ENCODE peak calls at places on chromosomes 4 and X, in nine cellular contexts. B, U, O, A, L, T, W, D and C are unnamed samples.

GRCh38 chrX:107654778-107655761 is 26.8 kb downstream of the PRPS1 start:
- DNase-seq in B (peak), U (peak), O (peak), A (peak), L (peak), T (peak), W (peak), D (peak), C (peak)

GRCh38 chr4:170854097-170854496 is 764.3 kb upstream of the AADAT start:
- DNase-seq in B (no peak), U (no peak), O (no peak), A (no peak), L (no peak), T (no peak), W (no peak), D (no peak), C (no peak)

GRCh38 chr4:111136438-111136837 is 513.6 kb upstream of the PITX2 start:
- DNase-seq in B (peak), U (peak), O (no peak), A (no peak), L (no peak), T (no peak), W (peak), D (no peak), C (no peak)

GRCh38 chr4:110778526-110778925 is 155.6 kb upstream of the PITX2 start:
- DNase-seq in B (peak), U (no peak), O (no peak), A (no peak), L (no peak), T (no peak), W (no peak), D (no peak), C (peak)

GRCh38 chrX:1108451-1109445 is 103.7 kb downstream of the CRLF2 start:
- DNase-seq in B (no peak), U (no peak), O (no peak), A (no peak), L (no peak), T (no peak), W (peak), D (no peak), C (no peak)

GRCh38 chrX:155505296-155505695 is 46.9 kb upstream of the F8A3 start:
- DNase-seq in B (no peak), U (no peak), O (no peak), A (no peak), L (no peak), T (no peak), W (no peak), D (no peak), C (no peak)

GRCh38 chr4:108224628-108225053 is 55.9 kb upstream of the LEF1 start:
- DNase-seq in B (no peak), U (no peak), O (no peak), A (no peak), L (no peak), T (no peak), W (no peak), D (no peak), C (peak)

GRCh38 chr4:67634741-67635140 is 66.2 kb downstream of the UBA6 start:
- DNase-seq in B (no peak), U (no peak), O (no peak), A (no peak), L (no peak), T (no peak), W (no peak), D (no peak), C (no peak)

GRCh38 chr4:136319789-136320470 is 1212.4 kb downstream of the PCDH18 start:
- DNase-seq in B (peak), U (no peak), O (no peak), A (peak), L (no peak), T (no peak), W (no peak), D (no peak), C (no peak)

GRCh38 chrX:102599084-102599949 is at the start of gene ARMCX5:
- DNase-seq in B (peak), U (peak), O (peak), A (peak), L (peak), T (peak), W (peak), D (peak), C (peak)

GRCh38 chrX:155143959-155144548 is 72.2 kb upstream of the VBP1 start:
- DNase-seq in B (no peak), U (no peak), O (no peak), A (no peak), L (no peak), T (no peak), W (peak), D (no peak), C (no peak)

GRCh38 chr4:107220976-107221375 is 184.9 kb upstream of the DKK2 start:
- DNase-seq in B (no peak), U (no peak), O (no peak), A (no peak), L (no peak), T (no peak), W (no peak), D (no peak), C (peak)

GRCh38 chr4:22490718-22491330 is 25.0 kb downstream of the ADGRA3 start:
- DNase-seq in B (no peak), U (no peak), O (no peak), A (no peak), L (no peak), T (no peak), W (no peak), D (no peak), C (no peak)

GRCh38 chr4:134139188-134139587 is 62.4 kb downstream of the PABPC4L start:
- DNase-seq in B (no peak), U (no peak), O (no peak), A (no peak), L (no peak), T (no peak), W (no peak), D (no peak), C (no peak)

GRCh38 chr4:152961041-152961751 is 25.1 kb downstream of the FHDC1 start:
- DNase-seq in B (no peak), U (no peak), O (no peak), A (no peak), L (no peak), T (no peak), W (no peak), D (no peak), C (no peak)

GRCh38 chr4:3828546-3828945 is 62.4 kb downstream of the ADRA2C start:
- DNase-seq in B (no peak), U (no peak), O (no peak), A (no peak), L (no peak), T (no peak), W (no peak), D (no peak), C (no peak)

GRCh38 chr4:61210186-61210939 is 10.2 kb downstream of the ADGRL3 start:
- DNase-seq in B (no peak), U (no peak), O (no peak), A (no peak), L (no peak), T (no peak), W (no peak), D (no peak), C (no peak)

GRCh38 chr4:146520894-146521542 is 722 bp downstream of the SLC10A7 start:
- DNase-seq in B (peak), U (peak), O (no peak), A (peak), L (no peak), T (peak), W (peak), D (no peak), C (peak)

GRCh38 chrX:140817943-140818342 is 108.4 kb downstream of the LINC00632 start:
- DNase-seq in B (peak), U (peak), O (no peak), A (no peak), L (no peak), T (peak), W (peak), D (no peak), C (peak)

GRCh38 chr4:55612341-55612740 is 20.3 kb upstream of the PDCL2 start:
- DNase-seq in B (peak), U (no peak), O (no peak), A (no peak), L (no peak), T (no peak), W (no peak), D (no peak), C (no peak)

GRCh38 chr4:125316781-125317525 is 2.2 kb downstream of the FAT4 start:
- DNase-seq in B (peak), U (no peak), O (peak), A (no peak), L (peak), T (peak), W (no peak), D (peak), C (peak)

GRCh38 chr4:1240721-1241465 is 8.0 kb downstream of the CTBP1 start:
- DNase-seq in B (no peak), U (no peak), O (peak), A (no peak), L (no peak), T (no peak), W (no peak), D (peak), C (no peak)

GRCh38 chr4:57040510-57040909 is 61.8 kb downstream of the POLR2B start:
- DNase-seq in B (no peak), U (no peak), O (no peak), A (no peak), L (no peak), T (no peak), W (no peak), D (no peak), C (no peak)

GRCh38 chrX:140661657-140662056 is 47.9 kb upstream of the LINC00632 start:
- DNase-seq in B (no peak), U (no peak), O (no peak), A (no peak), L (no peak), T (no peak), W (no peak), D (no peak), C (no peak)

GRCh38 chr4:37662306-37662705 is 23.9 kb downstream of the RELL1 start:
- DNase-seq in B (no peak), U (no peak), O (no peak), A (no peak), L (no peak), T (no peak), W (no peak), D (no peak), C (no peak)

GRCh38 chr4:159069922-159070321 is 33.0 kb upstream of the RAPGEF2 start:
- DNase-seq in B (no peak), U (peak), O (no peak), A (no peak), L (no peak), T (no peak), W (no peak), D (no peak), C (peak)

GRCh38 chr4:79050521-79050880 is 111.3 kb upstream of the PAQR3 start:
- DNase-seq in B (no peak), U (no peak), O (no peak), A (no peak), L (no peak), T (no peak), W (no peak), D (no peak), C (no peak)

GRCh38 chrX:150258463-150259430 is 104.4 kb upstream of the MAMLD1 start:
- DNase-seq in B (no peak), U (no peak), O (no peak), A (no peak), L (no peak), T (no peak), W (no peak), D (no peak), C (peak)

GRCh38 chr4:107600993-107601392 is 119.0 kb downstream of the PAPSS1 start:
- DNase-seq in B (no peak), U (no peak), O (no peak), A (no peak), L (no peak), T (no peak), W (no peak), D (no peak), C (peak)

GRCh38 chrX:49725401-49725800 is 29.6 kb upstream of the PAGE1 start:
- DNase-seq in B (no peak), U (no peak), O (no peak), A (no peak), L (no peak), T (no peak), W (no peak), D (no peak), C (no peak)

GRCh38 chrX:66919280-66919832 is 280.5 kb upstream of the EDA2R start:
- DNase-seq in B (peak), U (no peak), O (no peak), A (peak), L (no peak), T (no peak), W (no peak), D (peak), C (no peak)

GRCh38 chrX:39551748-39552147 is 546.0 kb downstream of the BCOR start:
- DNase-seq in B (no peak), U (no peak), O (no peak), A (no peak), L (no peak), T (no peak), W (no peak), D (no peak), C (no peak)

GRCh38 chrX:84182521-84182920 is 5.5 kb downstream of the RPS6KA6 start:
- DNase-seq in B (no peak), U (no peak), O (no peak), A (no peak), L (no peak), T (no peak), W (no peak), D (no peak), C (no peak)

GRCh38 chrX:103640401-103641155 is 11.8 kb downstream of the TCEAL1 start:
- DNase-seq in B (no peak), U (no peak), O (no peak), A (no peak), L (no peak), T (no peak), W (no peak), D (no peak), C (peak)

GRCh38 chrX:20388594-20388993 is 121.9 kb upstream of the RPS6KA3 start:
- DNase-seq in B (no peak), U (no peak), O (no peak), A (no peak), L (no peak), T (no peak), W (no peak), D (no peak), C (no peak)

GRCh38 chrX:1661048-1661921 is 46.4 kb downstream of the ASMT start:
- DNase-seq in B (no peak), U (no peak), O (no peak), A (peak), L (no peak), T (peak), W (peak), D (peak), C (no peak)

GRCh38 chr4:140666889-140667614 is 89.1 kb downstream of the TBC1D9 start:
- DNase-seq in B (no peak), U (no peak), O (no peak), A (no peak), L (no peak), T (peak), W (peak), D (no peak), C (no peak)

GRCh38 chrX:143648705-143649104 is 12.8 kb upstream of the SLITRK4 start:
- DNase-seq in B (no peak), U (no peak), O (no peak), A (no peak), L (no peak), T (no peak), W (peak), D (no peak), C (no peak)
- TF ChIP-seq CTCF in B (no peak), U (no peak), O (no peak), A (no peak), L (peak), T (peak), W (no peak), D (no peak), C (peak)

GRCh38 chr4:163758032-163758431 is 263.5 kb downstream of the TMA16 start:
- DNase-seq in B (no peak), U (no peak), O (no peak), A (no peak), L (no peak), T (no peak), W (peak), D (no peak), C (no peak)
- TF ChIP-seq CTCF in B (peak), U (no peak), O (no peak), A (no peak), L (no peak), T (no peak), W (no peak), D (no peak), C (no peak)

GRCh38 chr4:28006021-28006420 is 1145.4 kb downstream of the STIM2 start:
- DNase-seq in B (no peak), U (no peak), O (no peak), A (no peak), L (no peak), T (no peak), W (no peak), D (no peak), C (no peak)

GRCh38 chr4:28007693-28008092 is 1147.1 kb downstream of the STIM2 start:
- DNase-seq in B (no peak), U (no peak), O (no peak), A (no peak), L (no peak), T (no peak), W (no peak), D (no peak), C (no peak)

GRCh38 chr4:28001698-28002097 is 1141.1 kb downstream of the STIM2 start:
- DNase-seq in B (no peak), U (no peak), O (no peak), A (no peak), L (no peak), T (no peak), W (no peak), D (no peak), C (no peak)
- TF ChIP-seq CTCF in B (peak), U (peak), O (no peak), A (no peak), L (no peak), T (no peak), W (no peak), D (no peak), C (no peak)

DNA sequence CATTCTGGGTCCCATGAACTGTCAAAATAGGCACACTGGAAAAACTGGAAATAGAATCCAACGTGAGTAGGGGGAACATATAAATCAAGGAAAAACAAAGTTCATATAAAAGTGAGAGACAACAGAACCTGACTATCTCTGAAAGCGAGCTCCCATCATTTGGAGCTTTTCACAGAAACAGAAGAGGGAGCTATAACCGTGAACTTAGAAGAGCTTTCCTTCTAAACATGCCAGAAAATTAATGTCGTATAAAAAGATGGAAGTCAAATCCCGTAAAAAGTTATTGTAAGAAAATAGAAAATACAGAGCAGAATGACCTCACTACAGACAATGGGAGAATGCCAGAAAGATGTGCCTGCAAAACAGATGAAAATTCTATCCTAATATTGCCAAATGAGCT is 23.9 kb upstream of the HSD17B10 start:
- DNase-seq in B (no peak), U (no peak), O (no peak), A (no peak), L (no peak), T (no peak), W (no peak), D (no peak), C (peak)
- TF ChIP-seq CTCF in B (peak), U (peak), O (no peak), A (no peak), L (no peak), T (no peak), W (no peak), D (no peak), C (peak)

GRCh38 chr4:36386691-36387090 is 105.3 kb downstream of the DTHD1 start:
- DNase-seq in B (peak), U (no peak), O (no peak), A (no peak), L (no peak), T (no peak), W (no peak), D (no peak), C (no peak)
- TF ChIP-seq CTCF in B (peak), U (no peak), O (no peak), A (no peak), L (no peak), T (no peak), W (no peak), D (no peak), C (no peak)

DNA sequence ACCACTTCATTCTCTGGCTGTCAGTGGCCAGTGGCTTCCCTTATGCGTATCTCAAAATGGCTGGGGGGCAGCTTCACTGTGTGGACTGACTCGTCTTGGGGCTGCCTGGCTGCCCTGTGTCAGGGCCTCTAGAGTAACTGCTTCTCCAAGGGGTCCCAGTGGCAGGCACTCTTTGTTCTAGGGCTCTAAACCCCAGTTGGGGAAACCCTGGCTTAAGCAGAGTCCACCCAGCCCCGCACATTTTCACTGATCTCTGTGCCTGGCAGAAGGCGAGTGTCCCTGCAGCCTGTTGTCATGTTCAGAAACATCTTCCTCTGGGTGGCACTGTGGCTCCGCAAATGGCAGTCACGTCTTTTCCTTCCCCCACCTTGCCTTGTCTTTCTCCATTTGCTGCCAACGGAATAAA is 59.7 kb downstream of the NBDY start:
- DNase-seq in B (no peak), U (no peak), O (no peak), A (no peak), L (no peak), T (peak), W (no peak), D (peak), C (no peak)
- TF ChIP-seq CTCF in B (no peak), U (peak), O (no peak), A (no peak), L (peak), T (peak), W (no peak), D (peak), C (no peak)

GRCh38 chrX:153642655-153643430 is 4.2 kb upstream of the DUSP9 start:
- DNase-seq in B (no peak), U (no peak), O (no peak), A (no peak), L (no peak), T (no peak), W (no peak), D (peak), C (no peak)

GRCh38 chrX:153644356-153645125 is 2.5 kb upstream of the DUSP9 start:
- DNase-seq in B (no peak), U (no peak), O (no peak), A (no peak), L (no peak), T (no peak), W (no peak), D (peak), C (no peak)

GRCh38 chrX:153642313-153642654 is 4.7 kb upstream of the DUSP9 start:
- DNase-seq in B (no peak), U (no peak), O (no peak), A (no peak), L (no peak), T (no peak), W (no peak), D (no peak), C (no peak)

GRCh38 chrX:153645151-153645550 is 1.9 kb upstream of the DUSP9 start:
- DNase-seq in B (no peak), U (no peak), O (no peak), A (no peak), L (no peak), T (no peak), W (no peak), D (peak), C (no peak)

DNA sequence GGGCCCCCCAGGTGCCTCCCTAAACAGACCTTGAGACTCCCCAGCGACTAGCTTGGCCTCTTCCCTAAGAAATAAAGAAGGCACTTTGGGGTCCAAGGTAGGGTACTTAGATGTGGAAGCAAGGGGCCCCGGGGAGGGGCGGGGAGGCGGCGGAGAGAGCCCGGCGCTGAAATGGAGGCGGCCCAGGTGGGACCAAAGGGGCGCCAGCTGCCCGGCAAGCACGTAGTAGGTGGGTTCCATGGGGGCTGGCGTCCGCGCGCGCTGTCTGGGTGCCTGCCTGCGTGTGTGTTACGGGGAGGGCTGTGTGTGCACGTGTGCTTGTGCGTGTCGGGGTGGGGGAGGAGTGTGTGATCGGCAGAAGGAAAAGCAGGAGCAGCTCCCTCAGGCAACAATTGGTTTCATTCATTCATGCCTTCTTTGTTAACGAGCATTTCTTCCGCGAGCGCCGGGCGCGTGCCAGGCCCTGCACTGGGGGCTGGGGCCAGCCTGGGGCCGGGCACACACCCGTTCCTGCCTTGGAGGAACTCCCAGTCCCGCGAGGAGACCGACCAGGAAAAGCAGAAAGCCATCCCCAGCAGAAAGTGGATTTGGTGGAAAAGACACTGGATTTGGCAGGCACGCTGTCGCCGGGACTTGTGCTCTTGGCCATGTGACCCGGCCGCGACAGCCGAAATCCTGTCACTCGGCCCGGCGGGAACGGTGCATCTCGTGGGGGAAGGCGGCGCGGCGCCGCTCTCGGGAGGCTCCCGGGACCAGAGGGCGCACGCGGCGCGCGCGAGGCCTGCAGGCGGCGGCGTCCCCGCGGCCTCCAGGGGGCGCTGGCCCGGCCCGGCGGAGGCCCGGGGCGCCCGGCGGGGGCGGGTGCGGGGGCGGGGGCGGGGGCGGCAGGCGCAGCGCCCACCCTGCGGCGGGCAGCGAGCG is 3.3 kb upstream of the DUSP9 start:
- DNase-seq in B (peak), U (no peak), O (no peak), A (no peak), L (no peak), T (peak), W (no peak), D (peak), C (no peak)
- TF ChIP-seq CTCF in B (peak), U (no peak), O (peak), A (peak), L (no peak), T (no peak), W (peak), D (peak), C (no peak)

GRCh38 chrX:91257388-91257787 is 177.3 kb upstream of the PABPC5 start:
- DNase-seq in B (no peak), U (no peak), O (no peak), A (no peak), L (no peak), T (no peak), W (no peak), D (no peak), C (no peak)
- TF ChIP-seq CTCF in B (no peak), U (no peak), O (no peak), A (no peak), L (no peak), T (no peak), W (no peak), D (no peak), C (no peak)